ENCODE peak calls at places on chromosomes 6 and 20, in seven cellular contexts. One of them, this sample, is unnamed.

GRCh38 chr6:148771212-148771601 is 24.4 kb downstream of the UST start:
- DNase-seq in choroid plexus epithelial cell: no peak
- DNase-seq in body of pancreas: peak
- DNase-seq in IMR-90: no peak
- DNase-seq in uterus: no peak
- DNase-seq in omental fat pad: no peak
- DNase-seq in neural crest cell: no peak
- DNase-seq in this sample: no peak

GRCh38 chr6:48280035-48280434 is 169.0 kb upstream of the PTCHD4 start:
- DNase-seq in IMR-90: no peak
- DNase-seq in uterus: no peak
- DNase-seq in body of pancreas: no peak
- DNase-seq in omental fat pad: no peak
- DNase-seq in choroid plexus epithelial cell: no peak
- DNase-seq in neural crest cell: no peak
- DNase-seq in this sample: no peak

GRCh38 chr6:85966859-85967258 is 324.2 kb upstream of the SYNCRIP start:
- DNase-seq in neural crest cell: no peak
- DNase-seq in omental fat pad: no peak
- DNase-seq in uterus: no peak
- DNase-seq in IMR-90: no peak
- DNase-seq in choroid plexus epithelial cell: no peak
- DNase-seq in body of pancreas: peak
- DNase-seq in this sample: no peak

GRCh38 chr6:64330694-64331309 is 695.2 kb downstream of the PHF3 start:
- DNase-seq in omental fat pad: peak
- DNase-seq in IMR-90: peak
- DNase-seq in choroid plexus epithelial cell: peak
- DNase-seq in body of pancreas: peak
- DNase-seq in uterus: peak
- DNase-seq in neural crest cell: peak
- DNase-seq in this sample: no peak

GRCh38 chr6:27814665-27815424 is 97.4 kb downstream of the OR2B2 start:
- DNase-seq in IMR-90: peak
- DNase-seq in body of pancreas: peak
- DNase-seq in neural crest cell: peak
- DNase-seq in choroid plexus epithelial cell: peak
- DNase-seq in uterus: no peak
- DNase-seq in omental fat pad: no peak
- DNase-seq in this sample: no peak

GRCh38 chr6:105981002-105981887 is 104.9 kb upstream of the PRDM1 start:
- DNase-seq in IMR-90: no peak
- DNase-seq in choroid plexus epithelial cell: peak
- DNase-seq in uterus: no peak
- DNase-seq in body of pancreas: peak
- DNase-seq in omental fat pad: no peak
- DNase-seq in neural crest cell: no peak
- DNase-seq in this sample: no peak

GRCh38 chr6:16320533-16321340 is 82.3 kb downstream of the GMPR start:
- DNase-seq in body of pancreas: no peak
- DNase-seq in uterus: peak
- DNase-seq in IMR-90: peak
- DNase-seq in neural crest cell: no peak
- DNase-seq in omental fat pad: no peak
- DNase-seq in choroid plexus epithelial cell: peak
- DNase-seq in this sample: peak

GRCh38 chr20:46582648-46583047 is 32.2 kb upstream of the OCSTAMP start:
- DNase-seq in neural crest cell: no peak
- DNase-seq in uterus: no peak
- DNase-seq in body of pancreas: no peak
- DNase-seq in omental fat pad: no peak
- DNase-seq in IMR-90: no peak
- DNase-seq in choroid plexus epithelial cell: no peak
- DNase-seq in this sample: no peak

GRCh38 chr20:39016496-39016895 is 54.4 kb downstream of the DHX35 start:
- DNase-seq in choroid plexus epithelial cell: no peak
- DNase-seq in uterus: no peak
- DNase-seq in IMR-90: no peak
- DNase-seq in body of pancreas: no peak
- DNase-seq in omental fat pad: no peak
- DNase-seq in neural crest cell: no peak
- DNase-seq in this sample: no peak

GRCh38 chr20:37640600-37641561 is 52.9 kb upstream of the CTNNBL1 start:
- DNase-seq in choroid plexus epithelial cell: peak
- DNase-seq in IMR-90: no peak
- DNase-seq in omental fat pad: no peak
- DNase-seq in uterus: no peak
- DNase-seq in body of pancreas: peak
- DNase-seq in neural crest cell: no peak
- DNase-seq in this sample: no peak

GRCh38 chr6:87922191-87922946 is 125.3 kb upstream of the SPACA1 start:
- DNase-seq in choroid plexus epithelial cell: no peak
- DNase-seq in omental fat pad: no peak
- DNase-seq in IMR-90: no peak
- DNase-seq in neural crest cell: no peak
- DNase-seq in uterus: no peak
- DNase-seq in body of pancreas: no peak
- DNase-seq in this sample: no peak

GRCh38 chr6:100088009-100088408 is 94.0 kb upstream of the MCHR2 start:
- DNase-seq in uterus: no peak
- DNase-seq in body of pancreas: no peak
- DNase-seq in omental fat pad: no peak
- DNase-seq in IMR-90: peak
- DNase-seq in neural crest cell: no peak
- DNase-seq in choroid plexus epithelial cell: peak
- DNase-seq in this sample: no peak

GRCh38 chr6:90660971-90661370 is 74.1 kb upstream of the MAP3K7 start:
- DNase-seq in choroid plexus epithelial cell: no peak
- DNase-seq in omental fat pad: no peak
- DNase-seq in IMR-90: no peak
- DNase-seq in neural crest cell: no peak
- DNase-seq in body of pancreas: no peak
- DNase-seq in uterus: no peak
- DNase-seq in this sample: no peak

GRCh38 chr6:113719056-113719455 is 138.1 kb upstream of the MARCKS start:
- DNase-seq in neural crest cell: no peak
- DNase-seq in uterus: no peak
- DNase-seq in omental fat pad: no peak
- DNase-seq in choroid plexus epithelial cell: no peak
- DNase-seq in body of pancreas: no peak
- DNase-seq in IMR-90: peak
- DNase-seq in this sample: no peak

GRCh38 chr6:170438402-170438753 is 114.7 kb downstream of the PSMB1 start:
- DNase-seq in body of pancreas: peak
- DNase-seq in IMR-90: peak
- DNase-seq in neural crest cell: peak
- DNase-seq in omental fat pad: peak
- DNase-seq in uterus: peak
- DNase-seq in choroid plexus epithelial cell: peak
- DNase-seq in this sample: peak

GRCh38 chr20:4666001-4666470 is 55.7 kb upstream of the PRND start:
- DNase-seq in omental fat pad: no peak
- DNase-seq in neural crest cell: no peak
- DNase-seq in uterus: no peak
- DNase-seq in IMR-90: peak
- DNase-seq in choroid plexus epithelial cell: peak
- DNase-seq in body of pancreas: no peak
- DNase-seq in this sample: no peak

GRCh38 chr20:2515203-2515602 is 6.5 kb upstream of the ZNF343 start:
- DNase-seq in body of pancreas: no peak
- DNase-seq in uterus: no peak
- DNase-seq in neural crest cell: no peak
- DNase-seq in choroid plexus epithelial cell: peak
- DNase-seq in IMR-90: no peak
- DNase-seq in omental fat pad: no peak
- DNase-seq in this sample: no peak

GRCh38 chr6:148491638-148492210 is 149.1 kb downstream of the SASH1 start:
- DNase-seq in choroid plexus epithelial cell: no peak
- DNase-seq in omental fat pad: no peak
- DNase-seq in uterus: no peak
- DNase-seq in IMR-90: peak
- DNase-seq in body of pancreas: no peak
- DNase-seq in neural crest cell: no peak
- DNase-seq in this sample: no peak

GRCh38 chr20:13677241-13677640 is 38.5 kb upstream of the TASP1 start:
- DNase-seq in choroid plexus epithelial cell: no peak
- DNase-seq in neural crest cell: no peak
- DNase-seq in body of pancreas: no peak
- DNase-seq in IMR-90: no peak
- DNase-seq in uterus: no peak
- DNase-seq in omental fat pad: no peak
- DNase-seq in this sample: no peak

DNA sequence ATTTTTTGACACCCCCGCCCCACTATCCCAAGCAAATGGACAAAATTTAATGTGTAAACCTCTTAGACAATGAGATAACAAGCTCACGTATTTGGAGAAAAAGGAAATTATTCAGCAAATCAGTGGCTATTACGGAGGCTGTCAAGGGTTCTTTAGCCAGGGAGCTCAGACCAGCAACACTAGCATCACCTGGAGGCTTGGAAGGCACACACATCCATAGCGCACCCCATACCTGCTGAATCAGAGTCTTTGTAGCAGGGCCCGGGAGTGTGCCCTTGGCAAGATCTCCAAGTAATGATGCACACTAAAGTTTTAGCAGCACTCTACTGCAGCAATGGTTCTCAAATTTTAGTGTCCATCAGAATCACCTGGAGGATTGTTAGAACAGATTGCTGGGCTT is 223.2 kb upstream of the BTBD3 start:
- DNase-seq in choroid plexus epithelial cell: no peak
- DNase-seq in neural crest cell: no peak
- DNase-seq in uterus: no peak
- DNase-seq in IMR-90: no peak
- DNase-seq in body of pancreas: no peak
- DNase-seq in omental fat pad: no peak
- DNase-seq in this sample: no peak
- TF ChIP-seq CTCF in choroid plexus epithelial cell: no peak
- TF ChIP-seq CTCF in neural crest cell: no peak
- TF ChIP-seq CTCF in uterus: no peak
- TF ChIP-seq CTCF in IMR-90: no peak
- TF ChIP-seq CTCF in body of pancreas: no peak
- TF ChIP-seq CTCF in omental fat pad: no peak
- TF ChIP-seq CTCF in this sample: no peak

GRCh38 chr6:161458199-161458598 is 184.3 kb upstream of the AGPAT4 start:
- DNase-seq in neural crest cell: no peak
- DNase-seq in uterus: no peak
- DNase-seq in omental fat pad: no peak
- DNase-seq in choroid plexus epithelial cell: no peak
- DNase-seq in IMR-90: no peak
- DNase-seq in body of pancreas: no peak
- DNase-seq in this sample: no peak

GRCh38 chr6:161453558-161453957 is 179.7 kb upstream of the AGPAT4 start:
- DNase-seq in choroid plexus epithelial cell: no peak
- DNase-seq in neural crest cell: no peak
- DNase-seq in uterus: no peak
- DNase-seq in body of pancreas: no peak
- DNase-seq in omental fat pad: no peak
- DNase-seq in IMR-90: no peak
- DNase-seq in this sample: no peak

GRCh38 chr6:161459008-161459407 is 185.1 kb upstream of the AGPAT4 start:
- DNase-seq in IMR-90: no peak
- DNase-seq in omental fat pad: no peak
- DNase-seq in body of pancreas: no peak
- DNase-seq in uterus: no peak
- DNase-seq in choroid plexus epithelial cell: no peak
- DNase-seq in neural crest cell: no peak
- DNase-seq in this sample: no peak

GRCh38 chr6:161452241-161452640 is 178.4 kb upstream of the AGPAT4 start:
- DNase-seq in omental fat pad: no peak
- DNase-seq in neural crest cell: no peak
- DNase-seq in IMR-90: no peak
- DNase-seq in uterus: no peak
- DNase-seq in choroid plexus epithelial cell: no peak
- DNase-seq in body of pancreas: no peak
- DNase-seq in this sample: no peak

GRCh38 chr6:161455848-161456247 is 182.0 kb upstream of the AGPAT4 start:
- DNase-seq in IMR-90: no peak
- DNase-seq in uterus: no peak
- DNase-seq in omental fat pad: no peak
- DNase-seq in neural crest cell: no peak
- DNase-seq in choroid plexus epithelial cell: no peak
- DNase-seq in body of pancreas: no peak
- DNase-seq in this sample: no peak
- TF ChIP-seq CTCF in IMR-90: no peak
- TF ChIP-seq CTCF in uterus: no peak
- TF ChIP-seq CTCF in omental fat pad: no peak
- TF ChIP-seq CTCF in neural crest cell: no peak
- TF ChIP-seq CTCF in choroid plexus epithelial cell: no peak
- TF ChIP-seq CTCF in body of pancreas: no peak
- TF ChIP-seq CTCF in this sample: no peak

DNA sequence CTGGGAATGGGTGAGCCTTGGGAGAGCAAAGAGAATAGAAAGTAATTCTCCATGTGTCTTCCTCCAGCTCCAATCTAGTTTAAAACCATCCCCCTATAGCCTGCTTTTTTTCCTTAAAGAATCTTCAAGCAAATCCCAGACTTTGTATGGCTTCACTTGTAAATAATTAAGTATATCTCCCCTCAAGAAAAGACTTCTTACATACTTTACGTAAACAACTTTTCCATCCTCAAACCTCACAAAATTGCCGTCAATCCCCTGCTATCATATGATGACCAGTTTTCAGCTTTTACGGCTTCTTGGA is 88.5 kb upstream of the PHACTR3 start:
- DNase-seq in IMR-90: no peak
- DNase-seq in omental fat pad: no peak
- DNase-seq in body of pancreas: no peak
- DNase-seq in neural crest cell: no peak
- DNase-seq in uterus: no peak
- DNase-seq in choroid plexus epithelial cell: no peak
- DNase-seq in this sample: no peak
- TF ChIP-seq CTCF in IMR-90: no peak
- TF ChIP-seq CTCF in omental fat pad: no peak
- TF ChIP-seq CTCF in body of pancreas: no peak
- TF ChIP-seq CTCF in neural crest cell: no peak
- TF ChIP-seq CTCF in uterus: no peak
- TF ChIP-seq CTCF in choroid plexus epithelial cell: no peak
- TF ChIP-seq CTCF in this sample: no peak

GRCh38 chr6:2765166-2765895 is at the start of gene WRNIP1:
- DNase-seq in body of pancreas: peak
- DNase-seq in neural crest cell: peak
- DNase-seq in choroid plexus epithelial cell: peak
- DNase-seq in IMR-90: peak
- DNase-seq in uterus: peak
- DNase-seq in omental fat pad: peak
- DNase-seq in this sample: peak

GRCh38 chr6:2768125-2768524 is 2.9 kb downstream of the WRNIP1 start:
- DNase-seq in IMR-90: no peak
- DNase-seq in body of pancreas: no peak
- DNase-seq in neural crest cell: no peak
- DNase-seq in omental fat pad: no peak
- DNase-seq in uterus: no peak
- DNase-seq in choroid plexus epithelial cell: no peak
- DNase-seq in this sample: no peak

GRCh38 chr6:2767327-2767985 is 2.3 kb downstream of the WRNIP1 start:
- DNase-seq in neural crest cell: no peak
- DNase-seq in IMR-90: no peak
- DNase-seq in body of pancreas: no peak
- DNase-seq in omental fat pad: no peak
- DNase-seq in uterus: no peak
- DNase-seq in choroid plexus epithelial cell: no peak
- DNase-seq in this sample: no peak

GRCh38 chr6:2765896-2766766 is 938 bp downstream of the WRNIP1 start:
- DNase-seq in body of pancreas: peak
- DNase-seq in choroid plexus epithelial cell: peak
- DNase-seq in neural crest cell: peak
- DNase-seq in uterus: no peak
- DNase-seq in omental fat pad: no peak
- DNase-seq in IMR-90: peak
- DNase-seq in this sample: peak

GRCh38 chr6:2766767-2767314 is 1.6 kb downstream of the WRNIP1 start:
- DNase-seq in uterus: no peak
- DNase-seq in omental fat pad: no peak
- DNase-seq in IMR-90: peak
- DNase-seq in choroid plexus epithelial cell: no peak
- DNase-seq in neural crest cell: no peak
- DNase-seq in body of pancreas: no peak
- DNase-seq in this sample: no peak
- TF ChIP-seq CTCF in uterus: no peak
- TF ChIP-seq CTCF in omental fat pad: no peak
- TF ChIP-seq CTCF in IMR-90: no peak
- TF ChIP-seq CTCF in choroid plexus epithelial cell: peak
- TF ChIP-seq CTCF in neural crest cell: peak
- TF ChIP-seq CTCF in body of pancreas: peak
- TF ChIP-seq CTCF in this sample: no peak